ENCODE peak calls at places on chromosomes 11 and 22, in seven cellular contexts. One of them, this sample, is unnamed.

GRCh38 chr11:65649656-65650546 is 12.0 kb downstream of the SIPA1 start:
- DNase-seq in GM12878: no peak
- DNase-seq in HepG2: no peak
- DNase-seq in K562: no peak
- DNase-seq in HCT116: no peak
- DNase-seq in SK-N-SH: no peak
- DNase-seq in H1: no peak
- DNase-seq in this sample: peak; percentile 58

GRCh38 chr11:719214-720016 is 13.4 kb downstream of the EPS8L2 start:
- DNase-seq in K562: no peak
- DNase-seq in HCT116: no peak
- DNase-seq in SK-N-SH: peak; percentile 38
- DNase-seq in HepG2: no peak
- DNase-seq in GM12878: no peak
- DNase-seq in H1: no peak
- DNase-seq in this sample: no peak

GRCh38 chr11:8614497-8614896 is 20.5 kb upstream of the STK33 start:
- DNase-seq in K562: no peak
- DNase-seq in HCT116: no peak
- DNase-seq in GM12878: no peak
- DNase-seq in SK-N-SH: no peak
- DNase-seq in H1: no peak
- DNase-seq in HepG2: no peak
- DNase-seq in this sample: no peak

GRCh38 chr22:24532075-24532474 is 22.9 kb downstream of the GUCD1 start:
- DNase-seq in HCT116: no peak
- DNase-seq in HepG2: no peak
- DNase-seq in K562: no peak
- DNase-seq in GM12878: no peak
- DNase-seq in H1: no peak
- DNase-seq in SK-N-SH: no peak
- DNase-seq in this sample: no peak

GRCh38 chr11:13207665-13208594 is 69.7 kb upstream of the BMAL1 start:
- DNase-seq in HepG2: peak; percentile 54
- DNase-seq in GM12878: no peak
- DNase-seq in SK-N-SH: no peak
- DNase-seq in K562: peak; percentile 38
- DNase-seq in HCT116: no peak
- DNase-seq in H1: peak; percentile 54
- DNase-seq in this sample: no peak

GRCh38 chr22:41478891-41479521 is 10.1 kb downstream of the ACO2 start:
- DNase-seq in H1: no peak
- DNase-seq in GM12878: peak; percentile 61
- DNase-seq in K562: no peak
- DNase-seq in SK-N-SH: no peak
- DNase-seq in HCT116: no peak
- DNase-seq in HepG2: no peak
- DNase-seq in this sample: no peak

GRCh38 chr11:103842795-103843194 is 193.6 kb upstream of the DDI1 start:
- DNase-seq in HCT116: no peak
- DNase-seq in H1: no peak
- DNase-seq in K562: no peak
- DNase-seq in HepG2: no peak
- DNase-seq in SK-N-SH: peak; percentile 49
- DNase-seq in GM12878: no peak
- DNase-seq in this sample: no peak

GRCh38 chr11:12430912-12431311 is 53.5 kb downstream of the PARVA start:
- DNase-seq in HCT116: no peak
- DNase-seq in H1: no peak
- DNase-seq in GM12878: no peak
- DNase-seq in SK-N-SH: no peak
- DNase-seq in K562: no peak
- DNase-seq in HepG2: peak; percentile 16
- DNase-seq in this sample: no peak

GRCh38 chr11:14414470-14415461 is 55.8 kb upstream of the RRAS2 start:
- DNase-seq in HepG2: no peak
- DNase-seq in HCT116: no peak
- DNase-seq in K562: peak; percentile 71
- DNase-seq in GM12878: peak; percentile 41
- DNase-seq in SK-N-SH: no peak
- DNase-seq in H1: no peak
- DNase-seq in this sample: no peak

GRCh38 chr11:69337211-69337721 is 43.3 kb downstream of the MYEOV start:
- DNase-seq in HCT116: no peak
- DNase-seq in HepG2: no peak
- DNase-seq in H1: no peak
- DNase-seq in GM12878: peak; percentile 66
- DNase-seq in SK-N-SH: no peak
- DNase-seq in K562: no peak
- DNase-seq in this sample: no peak

GRCh38 chr22:36756746-36757607 is 18.9 kb downstream of the IFT27 start:
- DNase-seq in HCT116: no peak
- DNase-seq in SK-N-SH: no peak
- DNase-seq in HepG2: no peak
- DNase-seq in K562: no peak
- DNase-seq in H1: no peak
- DNase-seq in GM12878: no peak
- DNase-seq in this sample: no peak

GRCh38 chr11:8584511-8584910 is 9.5 kb downstream of the STK33 start:
- DNase-seq in HepG2: peak; percentile 62
- DNase-seq in GM12878: no peak
- DNase-seq in SK-N-SH: no peak
- DNase-seq in HCT116: no peak
- DNase-seq in H1: no peak
- DNase-seq in K562: no peak
- DNase-seq in this sample: no peak

GRCh38 chr22:24430431-24431308 is 3.3 kb downstream of the ADORA2A start:
- DNase-seq in GM12878: no peak
- DNase-seq in SK-N-SH: no peak
- DNase-seq in K562: no peak
- DNase-seq in HepG2: no peak
- DNase-seq in H1: no peak
- DNase-seq in HCT116: no peak
- DNase-seq in this sample: no peak

GRCh38 chr22:35380537-35381423 is at the start of gene HMOX1:
- DNase-seq in K562: no peak
- DNase-seq in H1: peak; percentile 82
- DNase-seq in HepG2: peak; percentile 73
- DNase-seq in SK-N-SH: peak; percentile 92
- DNase-seq in HCT116: peak; percentile 51
- DNase-seq in GM12878: no peak
- DNase-seq in this sample: peak; percentile 84

GRCh38 chr11:45289369-45289768 is 3.2 kb upstream of the SYT13 start:
- DNase-seq in HepG2: no peak
- DNase-seq in HCT116: no peak
- DNase-seq in GM12878: no peak
- DNase-seq in K562: no peak
- DNase-seq in SK-N-SH: no peak
- DNase-seq in H1: no peak
- DNase-seq in this sample: no peak

GRCh38 chr11:130390071-130390758 is 38.2 kb downstream of the ADAMTS8 start:
- DNase-seq in SK-N-SH: no peak
- DNase-seq in K562: peak; percentile 21
- DNase-seq in GM12878: no peak
- DNase-seq in HCT116: peak; percentile 24
- DNase-seq in HepG2: peak; percentile 66
- DNase-seq in H1: no peak
- DNase-seq in this sample: peak; percentile 93

GRCh38 chr11:26483101-26483500 is 89.0 kb downstream of the MUC15 start:
- DNase-seq in GM12878: no peak
- DNase-seq in K562: no peak
- DNase-seq in SK-N-SH: no peak
- DNase-seq in H1: no peak
- DNase-seq in HepG2: no peak
- DNase-seq in HCT116: no peak
- DNase-seq in this sample: no peak

GRCh38 chr11:117713676-117714075 is 83.3 kb downstream of the DSCAML1 start:
- DNase-seq in H1: no peak
- DNase-seq in SK-N-SH: no peak
- DNase-seq in GM12878: no peak
- DNase-seq in K562: no peak
- DNase-seq in HepG2: no peak
- DNase-seq in HCT116: no peak
- DNase-seq in this sample: no peak

GRCh38 chr11:61855939-61856730 is 28.0 kb downstream of the FADS2 start:
- DNase-seq in HCT116: no peak
- DNase-seq in HepG2: no peak
- DNase-seq in GM12878: no peak
- DNase-seq in K562: no peak
- DNase-seq in SK-N-SH: no peak
- DNase-seq in H1: no peak
- DNase-seq in this sample: no peak

GRCh38 chr11:84292955-84293354 is 1006.8 kb upstream of the CCDC90B start:
- DNase-seq in K562: no peak
- DNase-seq in SK-N-SH: no peak
- DNase-seq in HCT116: no peak
- DNase-seq in H1: no peak
- DNase-seq in HepG2: no peak
- DNase-seq in GM12878: no peak
- DNase-seq in this sample: no peak

GRCh38 chr11:19934828-19935259 is 222.2 kb downstream of the NAV2 start:
- DNase-seq in SK-N-SH: no peak
- DNase-seq in HCT116: no peak
- DNase-seq in GM12878: no peak
- DNase-seq in HepG2: no peak
- DNase-seq in H1: no peak
- DNase-seq in K562: peak; percentile 61
- DNase-seq in this sample: no peak

GRCh38 chr11:134046681-134047449 is 22.0 kb upstream of the JAM3 start:
- DNase-seq in SK-N-SH: no peak
- DNase-seq in H1: no peak
- DNase-seq in GM12878: no peak
- DNase-seq in HCT116: no peak
- DNase-seq in HepG2: no peak
- DNase-seq in K562: no peak
- DNase-seq in this sample: no peak

GRCh38 chr11:132238331-132238730 is 867.9 kb downstream of the NTM start:
- DNase-seq in GM12878: no peak
- DNase-seq in H1: no peak
- DNase-seq in SK-N-SH: no peak
- DNase-seq in K562: no peak
- DNase-seq in HepG2: no peak
- DNase-seq in HCT116: no peak
- DNase-seq in this sample: no peak

DNA sequence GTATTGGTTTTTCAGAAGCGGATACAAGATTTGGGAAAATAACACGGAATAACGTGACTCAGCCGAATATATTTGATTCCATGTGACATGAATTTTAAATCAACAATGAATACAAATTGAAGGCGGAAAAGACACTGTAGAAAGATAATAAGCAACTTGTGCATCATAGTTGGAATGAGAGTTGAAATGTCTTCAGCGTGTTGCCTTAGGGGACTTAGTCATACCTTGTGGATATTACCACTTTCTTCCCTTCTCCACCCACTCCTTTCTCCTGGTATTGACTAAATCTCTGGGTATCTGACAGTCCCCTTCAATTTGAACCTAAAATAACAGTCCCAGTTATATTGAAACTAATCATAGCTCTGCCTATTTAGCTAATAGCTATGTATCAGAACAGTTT is 2373.1 kb upstream of the RAG2 start:
- DNase-seq in K562: no peak
- DNase-seq in H1: no peak
- DNase-seq in HCT116: no peak
- DNase-seq in SK-N-SH: no peak
- DNase-seq in GM12878: no peak
- DNase-seq in HepG2: no peak
- DNase-seq in this sample: no peak
- TF ChIP-seq JUND in K562: no peak
- TF ChIP-seq JUND in H1: no peak
- TF ChIP-seq JUND in HCT116: no peak
- TF ChIP-seq JUND in SK-N-SH: no peak
- TF ChIP-seq JUND in GM12878: no peak
- TF ChIP-seq JUND in HepG2: no peak
- TF ChIP-seq JUND in this sample: no peak

DNA sequence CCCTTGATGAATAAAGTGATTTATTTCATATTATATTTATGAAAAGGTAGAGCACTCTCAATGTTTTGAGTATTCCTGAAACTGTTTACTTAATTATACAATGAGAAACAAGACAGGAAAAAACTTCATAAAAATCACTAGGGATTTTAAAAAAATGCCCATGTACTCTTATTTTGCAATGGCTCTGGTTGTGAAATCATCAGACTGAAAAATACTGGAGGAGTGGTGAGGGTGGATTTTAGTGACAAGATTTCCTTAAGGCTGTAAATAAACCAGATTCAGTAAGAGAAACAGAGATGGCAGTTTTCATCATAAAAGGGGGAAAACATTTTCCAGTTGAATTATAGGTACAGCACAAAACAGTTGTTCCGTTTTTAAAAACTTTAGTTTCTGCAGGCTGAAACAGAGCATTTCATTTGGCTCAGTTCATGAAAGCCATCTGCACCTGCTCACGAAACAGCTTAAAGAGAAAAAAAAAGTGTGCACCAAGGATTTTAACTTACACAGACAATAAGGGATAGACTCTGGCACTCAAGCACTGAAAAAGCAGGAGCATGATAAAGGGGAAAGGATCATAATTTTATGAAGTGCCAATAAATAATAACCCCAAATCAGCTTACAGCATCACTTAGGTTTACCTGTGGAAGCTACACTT is 100.7 kb downstream of the MAML2 start:
- DNase-seq in HepG2: no peak
- DNase-seq in SK-N-SH: no peak
- DNase-seq in H1: no peak
- DNase-seq in K562: no peak
- DNase-seq in HCT116: no peak
- DNase-seq in GM12878: no peak
- DNase-seq in this sample: no peak
- TF ChIP-seq JUND in HepG2: no peak
- TF ChIP-seq JUND in SK-N-SH: no peak
- TF ChIP-seq JUND in H1: no peak
- TF ChIP-seq JUND in K562: no peak
- TF ChIP-seq JUND in HCT116: no peak
- TF ChIP-seq JUND in GM12878: no peak
- TF ChIP-seq JUND in this sample: no peak

GRCh38 chr22:26502688-26503561 is 9.3 kb downstream of the TFIP11 start:
- DNase-seq in HCT116: no peak
- DNase-seq in K562: peak; percentile 37
- DNase-seq in H1: peak; percentile 56
- DNase-seq in SK-N-SH: peak; percentile 59
- DNase-seq in HepG2: no peak
- DNase-seq in GM12878: no peak
- DNase-seq in this sample: no peak
- TF ChIP-seq JUND in HCT116: no peak
- TF ChIP-seq JUND in K562: no peak
- TF ChIP-seq JUND in H1: no peak
- TF ChIP-seq JUND in SK-N-SH: no peak
- TF ChIP-seq JUND in HepG2: no peak
- TF ChIP-seq JUND in GM12878: no peak
- TF ChIP-seq JUND in this sample: no peak

DNA sequence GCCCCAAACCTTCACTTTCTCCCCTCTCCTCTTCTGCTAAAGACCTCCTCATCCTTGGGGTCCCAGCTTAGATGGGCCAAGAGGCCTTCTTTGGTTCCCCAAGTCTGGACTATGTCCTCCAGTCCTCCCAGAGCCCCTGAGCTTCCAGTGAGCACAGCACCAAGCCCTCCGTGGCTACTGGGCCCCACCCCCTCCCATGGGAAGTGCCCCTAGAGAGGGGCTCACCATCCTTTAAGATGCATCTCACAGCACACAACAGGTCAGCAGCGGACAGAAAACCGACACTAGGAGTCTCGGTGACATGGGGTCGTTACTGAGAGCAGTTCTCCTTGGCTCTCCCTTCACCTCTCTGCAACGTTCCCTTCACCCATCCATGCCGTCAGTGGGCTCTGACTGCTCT is 2.7 kb downstream of the LRRC32 start:
- DNase-seq in SK-N-SH: no peak
- DNase-seq in H1: no peak
- DNase-seq in K562: no peak
- DNase-seq in HCT116: no peak
- DNase-seq in GM12878: no peak
- DNase-seq in HepG2: no peak
- DNase-seq in this sample: no peak
- TF ChIP-seq JUND in SK-N-SH: no peak
- TF ChIP-seq JUND in H1: no peak
- TF ChIP-seq JUND in K562: no peak
- TF ChIP-seq JUND in HCT116: no peak
- TF ChIP-seq JUND in GM12878: no peak
- TF ChIP-seq JUND in HepG2: no peak
- TF ChIP-seq JUND in this sample: no peak

This sample was measured in T47D.